ENCODE peak calls at places on chromosomes 6 and 20, in nine cellular contexts. A, C, T, K, H, L, F, Y and S are unnamed samples.
A peak's percentile ranks its signal among the peaks of the same experiment; 100 is the strongest.

GRCh38 chr20:38286586-38287502 is 17.1 kb upstream of the BPI start:
- DNase-seq in Y (no peak), H (no peak), A (no peak), K (no peak), C (peak; percentile 59), L (peak; percentile 71), T (no peak), F (no peak), S (peak; percentile 72)

GRCh38 chr6:158631678-158632537 is 12.6 kb downstream of the DYNLT1 start:
- DNase-seq in Y (no peak), F (peak; percentile 67), L (peak; percentile 84), A (peak; percentile 90), H (no peak), C (peak; percentile 84), T (no peak), K (no peak), S (peak; percentile 91)

GRCh38 chr20:45266977-45267376 is 12.6 kb upstream of the SLPI start:
- DNase-seq in C (no peak), K (no peak), F (no peak), H (no peak), L (no peak), Y (no peak), A (no peak), T (no peak), S (no peak)

GRCh38 chr6:105051941-105052471 is 95.1 kb downstream of the LIN28B start:
- DNase-seq in C (no peak), K (no peak), L (no peak), H (no peak), A (peak; percentile 26), T (no peak), Y (no peak), F (no peak), S (peak; percentile 8)

GRCh38 chr6:163087981-163088380 is 326.5 kb upstream of the QKI start:
- DNase-seq in F (no peak), Y (no peak), A (no peak), L (no peak), H (no peak), K (no peak), T (no peak), C (no peak), S (no peak)

GRCh38 chr20:21564127-21564773 is 50.4 kb upstream of the NKX2-2 start:
- DNase-seq in H (no peak), F (no peak), K (no peak), C (no peak), L (no peak), Y (no peak), A (no peak), T (no peak), S (no peak)

GRCh38 chr6:106757267-106757666 is 127.9 kb downstream of the QRSL1 start:
- DNase-seq in A (no peak), Y (no peak), C (no peak), L (no peak), K (no peak), F (no peak), T (no peak), H (peak; percentile 11), S (no peak)

GRCh38 chr6:106339334-106340029 is 13.9 kb upstream of the ATG5 start:
- DNase-seq in C (no peak), K (peak; percentile 78), H (peak; percentile 43), T (peak; percentile 65), F (no peak), Y (no peak), A (peak; percentile 76), L (peak; percentile 9), S (peak; percentile 67)

GRCh38 chr6:6749791-6750434 is 161.4 kb downstream of the LY86 start:
- DNase-seq in F (peak; percentile 88), T (no peak), A (peak; percentile 67), H (no peak), C (peak; percentile 44), K (peak; percentile 59), L (peak; percentile 66), Y (no peak), S (peak; percentile 94)

GRCh38 chr20:62605996-62606395 is 36.3 kb upstream of the SLCO4A1 start:
- DNase-seq in C (no peak), K (no peak), H (no peak), Y (no peak), A (peak; percentile 5), T (peak; percentile 70), L (no peak), F (no peak), S (no peak)

GRCh38 chr6:36967757-36968156 is 13.2 kb downstream of the PI16 start:
- DNase-seq in F (no peak), C (no peak), L (no peak), Y (no peak), T (no peak), K (no peak), A (no peak), H (no peak), S (no peak)

GRCh38 chr20:25421107-25421506 is 13.6 kb downstream of the GINS1 start:
- DNase-seq in C (no peak), T (no peak), K (no peak), L (no peak), A (no peak), F (no peak), H (no peak), Y (no peak), S (no peak)

GRCh38 chr20:8078528-8078914 is 53.5 kb upstream of the PLCB1 start:
- DNase-seq in T (no peak), H (no peak), L (no peak), Y (no peak), C (no peak), A (peak; percentile 46), K (no peak), F (no peak), S (no peak)

GRCh38 chr6:36769676-36770499 is 69.4 kb downstream of the CPNE5 start:
- DNase-seq in K (no peak), T (peak; percentile 42), H (peak; percentile 46), F (no peak), A (peak; percentile 26), L (no peak), C (no peak), Y (no peak), S (peak; percentile 59)

GRCh38 chr6:154399097-154399496 is 42.5 kb upstream of the IPCEF1 start:
- DNase-seq in K (no peak), C (no peak), H (no peak), A (peak; percentile 62), F (no peak), T (no peak), L (no peak), Y (no peak), S (no peak)

GRCh38 chr6:111734068-111734825 is 128.6 kb upstream of the TRAF3IP2 start:
- DNase-seq in L (no peak), Y (no peak), K (no peak), A (no peak), C (no peak), H (no peak), F (no peak), T (no peak), S (peak; percentile 50)

GRCh38 chr6:27293436-27294152 is 18.5 kb downstream of the POM121L2 start:
- DNase-seq in C (no peak), F (no peak), Y (no peak), H (peak; percentile 53), K (peak; percentile 60), A (peak; percentile 48), T (no peak), L (no peak), S (peak; percentile 52)

GRCh38 chr6:16803294-16804006 is 42.2 kb upstream of the ATXN1 start:
- DNase-seq in L (peak; percentile 66), K (peak; percentile 94), Y (no peak), H (no peak), T (no peak), C (peak; percentile 40), F (peak; percentile 28), A (peak; percentile 53), S (peak; percentile 93)

DNA sequence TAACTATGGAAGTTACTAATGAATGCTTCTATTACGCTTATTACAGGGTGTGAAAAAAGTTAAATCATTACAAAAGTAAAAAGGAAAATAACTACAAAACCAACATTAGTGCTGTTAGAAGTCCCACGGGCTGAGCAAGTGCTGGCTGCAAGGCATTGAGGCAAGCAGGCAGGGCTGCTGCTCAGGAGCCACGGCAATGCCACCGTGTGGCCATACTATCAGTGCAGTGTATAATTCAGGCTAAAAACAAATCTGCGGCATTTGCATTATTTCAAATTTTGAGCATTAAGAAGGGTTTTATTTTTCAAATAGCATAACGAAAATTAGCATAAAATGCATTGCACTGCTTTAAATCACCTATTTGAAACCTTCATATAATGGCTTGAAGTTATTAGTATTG is 17.1 kb downstream of the IFNGR1 start:
- DNase-seq in A (no peak), T (no peak), C (no peak), H (peak; percentile 67), Y (no peak), L (peak; percentile 27), F (no peak), K (no peak), S (no peak)
- TF ChIP-seq CTCF in A (peak; percentile 14), T (no peak), C (peak; percentile 69), H (peak; percentile 52), Y (no peak), L (peak; percentile 47), F (no peak), K (peak; percentile 46), S (peak; percentile 44)

GRCh38 chr20:57693002-57693582 is 16.7 kb downstream of the PMEPA1 start:
- DNase-seq in T (peak; percentile 35), H (no peak), Y (no peak), C (no peak), K (peak; percentile 52), L (no peak), A (no peak), F (no peak), S (peak; percentile 85)
- TF ChIP-seq CTCF in T (peak; percentile 74), H (no peak), Y (no peak), C (no peak), K (peak; percentile 64), L (no peak), A (no peak), F (no peak), S (no peak)

GRCh38 chr6:102216232-102216631 is 822.7 kb downstream of the GRIK2 start:
- DNase-seq in Y (no peak), C (no peak), F (no peak), T (no peak), H (no peak), A (no peak), L (no peak), K (no peak), S (no peak)
- TF ChIP-seq CTCF in Y (no peak), C (no peak), F (no peak), T (no peak), H (no peak), A (no peak), L (no peak), K (peak; percentile 36), S (no peak)

DNA sequence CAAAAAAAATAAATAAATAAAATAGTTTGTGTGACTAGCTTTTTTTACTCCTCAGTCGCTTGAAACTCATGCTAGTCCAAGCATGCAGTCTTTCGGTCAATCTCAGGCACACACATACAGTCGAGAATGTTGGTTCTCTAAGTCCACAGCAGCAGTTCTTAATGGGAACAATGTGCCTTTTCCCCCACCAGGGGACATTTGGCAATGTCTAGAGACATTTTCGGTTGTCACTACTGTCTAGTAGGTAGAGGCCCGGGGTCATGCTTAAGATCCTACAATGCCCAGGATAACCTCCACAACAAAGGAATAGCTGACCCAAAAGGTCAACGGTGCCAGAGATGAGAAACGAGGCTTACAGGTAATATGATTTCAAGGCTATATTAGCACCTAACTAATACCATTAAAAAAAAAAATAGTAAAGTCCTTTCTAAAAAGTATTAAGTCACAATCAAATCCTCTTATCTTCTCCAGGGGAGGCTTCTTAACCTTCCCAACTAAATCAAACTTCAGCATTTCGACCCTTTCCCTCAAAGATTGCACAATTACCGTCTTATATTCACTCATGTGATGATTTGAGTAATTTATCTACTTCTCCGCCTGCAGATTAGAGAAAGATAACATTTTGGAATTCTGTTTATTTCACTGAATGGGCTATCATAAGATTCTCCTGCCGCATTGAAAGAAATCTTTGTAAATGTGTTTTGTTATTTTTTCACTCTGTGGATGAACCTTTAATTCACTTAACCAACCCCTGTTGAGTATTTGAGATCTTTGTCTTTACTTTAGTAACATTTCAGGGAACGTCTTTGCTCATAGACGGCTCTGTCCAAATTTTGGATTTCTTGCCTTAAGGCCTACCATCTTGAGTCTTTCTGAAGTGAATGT is 8.1 kb upstream of the SALL4 start:
- DNase-seq in C (no peak), A (no peak), Y (no peak), K (peak; percentile 40), L (no peak), H (no peak), F (no peak), T (no peak), S (no peak)
- TF ChIP-seq CTCF in C (no peak), A (no peak), Y (no peak), K (peak; percentile 53), L (no peak), H (no peak), F (no peak), T (no peak), S (no peak)